ENCODE peak calls at places on chromosomes 1 and 21, in nine cellular contexts. H is psoas muscle; D is heart left ventricle; J is body of pancreas; B is A549; N is effector memory CD4-positive, alpha-beta T cell; Z is spleen; X is hepatocyte; Q is AG04450. A is an unnamed sample. For H3K9me3, the result is how much of the 10 kb centered on the place peaks cover.

GRCh38 chr1:237838904-237839534 is 51.7 kb downstream of the ZP4 start:
- DNase-seq in H (no peak), D (peak), J (no peak), B (no peak), N (no peak), Z (no peak), X (no peak), Q (no peak), A (no peak)

GRCh38 chr21:32463889-32464300 is 51.4 kb downstream of the EVA1C start:
- DNase-seq in H (no peak), D (no peak), J (no peak), B (peak), N (no peak), Z (no peak), X (peak), Q (peak), A (no peak)

GRCh38 chr1:67741121-67741520 is 56.1 kb downstream of the GADD45A start:
- DNase-seq in H (no peak), D (no peak), J (peak), B (peak), N (no peak), Z (no peak), X (peak), Q (no peak), A (no peak)

GRCh38 chr21:39825250-39825649 is 42.0 kb upstream of the PCP4 start:
- DNase-seq in H (no peak), D (no peak), J (no peak), B (no peak), N (no peak), Z (no peak), X (no peak), Q (no peak), A (no peak)

GRCh38 chr1:226547754-226548191 is 791 bp upstream of the STUM start:
- DNase-seq in H (peak), D (peak), J (peak), B (peak), N (peak), Z (peak), X (peak), Q (peak), A (peak)

GRCh38 chr1:60388092-60388987 is 314.8 kb upstream of the C1orf87 start:
- DNase-seq in H (peak), D (no peak), J (peak), B (no peak), N (no peak), Z (no peak), X (no peak), Q (no peak), A (no peak)

GRCh38 chr1:182428043-182428442 is 21.9 kb upstream of the RGSL1 start:
- DNase-seq in H (no peak), D (no peak), J (no peak), B (no peak), N (no peak), Z (no peak), X (no peak), Q (no peak), A (no peak)

GRCh38 chr1:8751984-8752383 is 65.5 kb downstream of the RERE start:
- DNase-seq in H (no peak), D (no peak), J (no peak), B (no peak), N (no peak), Z (no peak), X (no peak), Q (no peak), A (no peak)

GRCh38 chr1:54227091-54227602 is 27.2 kb downstream of the MRPL37 start:
- DNase-seq in H (no peak), D (no peak), J (peak), B (peak), N (no peak), Z (peak), X (peak), Q (no peak), A (no peak)

DNA sequence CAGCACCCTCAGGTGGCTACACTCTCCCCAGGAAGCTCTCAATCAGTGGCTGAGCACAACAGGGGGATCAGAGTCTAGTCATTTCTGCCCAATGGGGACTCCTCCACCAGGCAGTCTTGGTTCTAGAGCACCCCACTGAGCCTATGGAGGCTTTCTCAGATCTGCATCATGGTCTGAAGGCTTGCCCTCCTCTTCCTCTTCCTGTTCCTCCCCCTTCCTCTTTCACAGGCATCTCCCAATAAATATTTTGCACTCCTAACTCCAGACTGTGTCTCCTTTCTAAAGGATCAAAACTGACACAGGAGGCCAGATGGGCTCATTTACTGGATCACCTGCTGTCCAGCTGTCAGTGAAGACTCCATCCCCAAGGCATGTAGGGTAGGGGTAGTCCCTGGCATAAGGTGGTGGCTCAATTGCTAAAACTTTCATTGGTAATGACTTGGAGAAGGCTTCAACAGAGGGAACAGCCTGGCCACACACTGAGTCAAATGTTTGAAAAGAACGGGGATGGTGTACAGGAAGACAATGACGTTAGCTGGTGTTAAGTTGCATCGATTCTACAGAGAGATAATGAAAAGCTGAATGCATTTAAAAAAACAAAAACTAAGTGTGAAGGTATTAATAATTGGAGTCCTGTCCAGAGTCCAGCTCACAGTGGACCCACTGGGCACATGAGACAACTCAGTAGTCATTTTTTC is 84.3 kb upstream of the SLC2A1 start:
- DNase-seq in H (no peak), D (no peak), J (no peak), B (no peak), N (no peak), Z (no peak), X (no peak), Q (no peak), A (no peak)
- H3K9me3 ChIP-seq in H (under half), D (under half), J (under half), B (under half), N (under half), Z (under half), X (under half), Q (under half), A (under half)

DNA sequence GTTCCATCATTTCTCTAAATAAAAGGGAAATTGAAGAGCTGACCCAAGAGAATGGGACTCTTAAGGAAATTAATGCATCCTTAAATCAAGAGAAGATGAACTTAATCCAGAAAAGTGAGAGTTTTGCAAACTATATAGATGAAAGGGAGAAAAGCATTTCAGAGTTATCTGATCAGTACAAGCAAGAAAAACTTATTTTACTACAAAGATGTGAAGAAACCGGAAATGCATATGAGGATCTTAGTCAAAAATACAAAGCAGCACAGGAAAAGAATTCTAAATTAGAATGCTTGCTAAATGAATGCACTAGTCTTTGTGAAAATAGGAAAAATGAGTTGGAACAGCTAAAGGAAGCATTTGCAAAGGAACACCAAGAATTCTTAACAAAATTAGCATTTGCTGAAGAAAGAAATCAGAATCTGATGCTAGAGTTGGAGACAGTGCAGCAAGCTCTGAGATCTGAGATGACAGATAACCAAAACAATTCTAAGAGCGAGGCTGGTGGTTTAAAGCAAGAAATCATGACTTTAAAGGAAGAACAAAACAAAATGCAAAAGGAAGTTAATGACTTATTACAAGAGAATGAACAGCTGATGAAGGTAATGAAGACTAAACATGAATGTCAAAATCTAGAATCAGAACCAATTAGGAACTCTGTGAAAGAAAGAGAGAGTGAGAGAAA is 38.4 kb downstream of the CENPF start:
- DNase-seq in H (no peak), D (no peak), J (no peak), B (no peak), N (no peak), Z (no peak), X (no peak), Q (no peak), A (no peak)
- H3K9me3 ChIP-seq in H (under half), D (under half), J (under half), B (under half), N (under half), Z (under half), X (under half), Q (under half), A (under half)

GRCh38 chr21:30354308-30355005 is 6.1 kb upstream of the KRTAP23-1 start:
- DNase-seq in H (no peak), D (no peak), J (no peak), B (no peak), N (no peak), Z (no peak), X (no peak), Q (no peak), A (no peak)
- H3K9me3 ChIP-seq in H (under half), D (under half), J (under half), B (under half), N (under half), Z (under half), X (under half), Q (under half), A (under half)

GRCh38 chr21:7952648-7953047 is 2568.7 kb upstream of the TPTE start:
- DNase-seq in H (no peak), D (no peak), J (no peak), B (no peak), N (no peak), Z (no peak), X (no peak), Q (no peak), A (no peak)
- H3K9me3 ChIP-seq in H (half or more), D (under half), J (under half), B (under half), N (half or more), Z (under half), X (half or more), Q (half or more), A (half or more)

GRCh38 chr1:224851210-224851849 is 78.1 kb upstream of the DNAH14 start:
- DNase-seq in H (peak), D (peak), J (peak), B (peak), N (peak), Z (no peak), X (peak), Q (no peak), A (peak)

GRCh38 chr1:224851850-224852261 is 77.6 kb upstream of the DNAH14 start:
- DNase-seq in H (no peak), D (no peak), J (peak), B (no peak), N (no peak), Z (no peak), X (no peak), Q (no peak), A (no peak)

GRCh38 chr1:224850446-224850845 is 79.0 kb upstream of the DNAH14 start:
- DNase-seq in H (no peak), D (no peak), J (no peak), B (no peak), N (no peak), Z (no peak), X (no peak), Q (no peak), A (no peak)

DNA sequence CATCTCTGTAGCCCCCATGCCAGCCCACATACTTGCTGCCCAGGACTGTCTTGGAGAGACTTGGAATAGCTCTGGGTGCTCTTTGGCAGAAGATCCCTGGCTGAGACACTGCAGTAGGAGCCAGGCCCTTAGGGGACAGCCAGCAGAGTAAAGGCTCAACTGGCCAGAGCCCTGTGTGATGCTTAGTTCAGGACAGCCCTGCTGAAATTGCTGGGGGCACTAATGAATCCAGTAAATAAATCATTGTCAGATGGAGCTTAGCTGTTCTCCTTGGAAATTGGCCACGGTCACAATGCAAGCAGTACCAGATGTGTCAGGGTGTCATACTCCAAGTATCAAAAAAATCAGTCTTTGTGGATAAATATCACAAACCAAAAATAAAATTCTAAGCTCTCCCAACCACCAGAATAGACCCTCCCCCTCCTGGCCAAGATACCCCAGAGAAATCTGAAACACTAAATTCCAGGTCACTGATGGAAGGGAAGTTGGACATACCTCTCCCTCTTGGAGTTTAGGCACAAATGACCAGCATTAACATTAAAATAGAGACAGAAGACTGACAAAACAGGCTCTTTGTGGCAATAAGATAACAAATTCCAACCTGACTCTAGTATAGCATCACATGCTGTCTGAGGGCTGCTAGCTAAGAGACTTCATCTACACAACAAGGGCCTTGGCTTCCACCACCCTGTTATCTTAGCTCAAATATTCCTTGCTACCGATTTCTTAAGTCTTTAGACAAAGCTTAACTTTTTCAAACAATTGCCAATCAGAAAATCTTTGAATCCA is 83.2 kb upstream of the DNAH14 start:
- DNase-seq in H (no peak), D (no peak), J (no peak), B (no peak), N (no peak), Z (no peak), X (no peak), Q (no peak), A (no peak)
- H3K9me3 ChIP-seq in H (under half), D (under half), J (under half), B (under half), N (under half), Z (under half), X (under half), Q (under half), A (under half)

DNA sequence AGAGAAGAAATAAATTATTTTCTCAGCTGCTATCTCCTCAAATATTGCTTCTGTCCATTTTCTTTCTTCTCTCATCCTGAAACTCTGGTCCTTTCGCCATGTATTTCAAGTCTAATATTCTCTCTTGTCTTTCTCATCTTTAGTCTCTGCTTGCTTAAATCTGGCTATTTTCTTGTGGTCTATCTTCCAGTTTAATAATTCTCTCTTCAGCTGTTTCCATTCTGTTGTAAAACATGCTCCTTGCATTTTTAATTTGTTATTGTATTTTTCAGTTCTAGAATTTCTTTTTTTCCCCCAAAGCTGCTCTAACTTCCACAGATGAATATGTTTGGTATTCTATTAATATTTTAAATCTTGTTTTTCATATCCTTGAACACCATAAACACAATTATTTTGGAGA is 70.1 kb upstream of the TMPRSS2 start:
- DNase-seq in H (no peak), D (no peak), J (no peak), B (no peak), N (no peak), Z (no peak), X (no peak), Q (no peak), A (no peak)
- H3K9me3 ChIP-seq in H (under half), D (under half), J (under half), B (under half), N (under half), Z (under half), X (under half), Q (under half), A (under half)

GRCh38 chr1:228544921-228545591 is 57.9 kb downstream of the RNF187 start:
- DNase-seq in H (no peak), D (no peak), J (no peak), B (no peak), N (no peak), Z (peak), X (no peak), Q (no peak), A (no peak)

GRCh38 chr1:228544021-228544850 is 57.1 kb downstream of the RNF187 start:
- DNase-seq in H (no peak), D (no peak), J (no peak), B (no peak), N (no peak), Z (peak), X (no peak), Q (no peak), A (no peak)

GRCh38 chr1:228542981-228543380 is 55.8 kb downstream of the RNF187 start:
- DNase-seq in H (no peak), D (no peak), J (no peak), B (no peak), N (no peak), Z (peak), X (no peak), Q (no peak), A (no peak)

GRCh38 chr1:228542376-228542775 is 55.2 kb downstream of the RNF187 start:
- DNase-seq in H (no peak), D (no peak), J (no peak), B (no peak), N (no peak), Z (peak), X (no peak), Q (no peak), A (no peak)

DNA sequence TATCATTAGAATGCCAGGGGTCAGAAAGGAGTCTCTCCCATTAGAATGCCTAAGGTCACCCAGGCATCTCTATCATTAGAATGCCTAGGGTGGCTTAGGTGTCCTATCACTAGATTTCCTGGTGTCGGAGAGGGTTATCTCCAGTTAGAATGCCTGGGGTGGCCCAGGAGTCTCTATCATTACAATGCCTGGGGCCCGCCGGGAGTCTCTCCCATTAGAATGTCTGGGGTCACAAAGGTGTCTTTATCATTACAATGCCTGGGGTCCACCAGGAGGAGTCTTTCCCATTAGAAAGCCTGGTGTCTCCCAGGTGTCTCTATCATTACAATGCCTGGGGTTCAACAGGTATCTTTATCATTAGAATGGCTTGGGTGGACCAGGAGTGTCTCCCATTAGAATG is 56.2 kb downstream of the RNF187 start:
- DNase-seq in H (no peak), D (no peak), J (no peak), B (no peak), N (no peak), Z (peak), X (no peak), Q (no peak), A (no peak)
- H3K9me3 ChIP-seq in H (under half), D (under half), J (under half), B (under half), N (under half), Z (under half), X (under half), Q (under half), A (under half)